ENCODE peak calls at places on chromosomes 2 and 18, in nine cellular contexts. One of them, this sample, is unnamed.

GRCh38 chr2:128536925-128537620 is 218.4 kb upstream of the HS6ST1 start:
- DNase-seq in GM23338: peak; percentile 64
- DNase-seq in PC-3: peak; percentile 71
- DNase-seq in OCI-LY7: no peak
- DNase-seq in IMR-90: peak; percentile 99
- DNase-seq in DND-41: peak; percentile 47
- DNase-seq in K562: peak; percentile 13
- DNase-seq in H9: peak; percentile 74
- DNase-seq in fibroblast of lung: peak; percentile 98
- DNase-seq in this sample: peak; percentile 94

GRCh38 chr2:32005371-32005976 is 5.3 kb downstream of the MEMO1 start:
- DNase-seq in OCI-LY7: no peak
- DNase-seq in PC-3: peak; percentile 34
- DNase-seq in GM23338: no peak
- DNase-seq in DND-41: no peak
- DNase-seq in H9: no peak
- DNase-seq in fibroblast of lung: no peak
- DNase-seq in K562: no peak
- DNase-seq in IMR-90: no peak
- DNase-seq in this sample: no peak

GRCh38 chr18:33579147-33579867 is 1.3 kb downstream of the ASXL3 start:
- DNase-seq in K562: no peak
- DNase-seq in PC-3: no peak
- DNase-seq in fibroblast of lung: peak; percentile 23
- DNase-seq in H9: no peak
- DNase-seq in OCI-LY7: peak; percentile 9
- DNase-seq in DND-41: no peak
- DNase-seq in GM23338: peak; percentile 46
- DNase-seq in IMR-90: no peak
- DNase-seq in this sample: no peak

GRCh38 chr2:1727796-1728474 is 16.4 kb downstream of the PXDN start:
- DNase-seq in IMR-90: no peak
- DNase-seq in PC-3: no peak
- DNase-seq in GM23338: no peak
- DNase-seq in OCI-LY7: no peak
- DNase-seq in fibroblast of lung: no peak
- DNase-seq in DND-41: no peak
- DNase-seq in H9: no peak
- DNase-seq in K562: no peak
- DNase-seq in this sample: no peak

GRCh38 chr2:8587920-8588830 is 93.7 kb upstream of the ID2 start:
- DNase-seq in PC-3: no peak
- DNase-seq in GM23338: no peak
- DNase-seq in DND-41: no peak
- DNase-seq in fibroblast of lung: no peak
- DNase-seq in OCI-LY7: no peak
- DNase-seq in IMR-90: no peak
- DNase-seq in K562: no peak
- DNase-seq in H9: no peak
- DNase-seq in this sample: no peak

GRCh38 chr2:147214900-147215299 is 629.9 kb upstream of the ACVR2A start:
- DNase-seq in fibroblast of lung: peak; percentile 29
- DNase-seq in OCI-LY7: no peak
- DNase-seq in DND-41: no peak
- DNase-seq in K562: no peak
- DNase-seq in PC-3: no peak
- DNase-seq in GM23338: no peak
- DNase-seq in IMR-90: no peak
- DNase-seq in H9: no peak
- DNase-seq in this sample: no peak

GRCh38 chr18:3151379-3152264 is 68.1 kb downstream of the MYOM1 start:
- DNase-seq in PC-3: peak; percentile 59
- DNase-seq in GM23338: peak; percentile 82
- DNase-seq in fibroblast of lung: peak; percentile 20
- DNase-seq in K562: peak; percentile 62
- DNase-seq in OCI-LY7: peak; percentile 59
- DNase-seq in IMR-90: peak; percentile 52
- DNase-seq in DND-41: no peak
- DNase-seq in H9: no peak
- DNase-seq in this sample: peak; percentile 62

GRCh38 chr2:144382848-144383247 is 137.1 kb downstream of the ZEB2 start:
- DNase-seq in H9: no peak
- DNase-seq in OCI-LY7: peak; percentile 18
- DNase-seq in DND-41: peak; percentile 47
- DNase-seq in fibroblast of lung: peak; percentile 41
- DNase-seq in PC-3: no peak
- DNase-seq in GM23338: no peak
- DNase-seq in IMR-90: no peak
- DNase-seq in K562: no peak
- DNase-seq in this sample: no peak

GRCh38 chr2:47070920-47071824 is 83.9 kb downstream of the STPG4 start:
- DNase-seq in H9: no peak
- DNase-seq in K562: no peak
- DNase-seq in DND-41: no peak
- DNase-seq in fibroblast of lung: peak; percentile 97
- DNase-seq in IMR-90: peak; percentile 91
- DNase-seq in PC-3: peak; percentile 77
- DNase-seq in OCI-LY7: peak; percentile 15
- DNase-seq in GM23338: no peak
- DNase-seq in this sample: peak; percentile 89

GRCh38 chr2:168060956-168061750 is 186.2 kb downstream of the STK39 start:
- DNase-seq in IMR-90: peak; percentile 67
- DNase-seq in fibroblast of lung: peak; percentile 37
- DNase-seq in GM23338: no peak
- DNase-seq in K562: no peak
- DNase-seq in H9: no peak
- DNase-seq in OCI-LY7: no peak
- DNase-seq in DND-41: no peak
- DNase-seq in PC-3: peak; percentile 36
- DNase-seq in this sample: peak; percentile 62

GRCh38 chr18:12904012-12904516 is 20.0 kb upstream of the PTPN2 start:
- DNase-seq in fibroblast of lung: peak; percentile 20
- DNase-seq in K562: peak; percentile 50
- DNase-seq in H9: no peak
- DNase-seq in DND-41: peak; percentile 82
- DNase-seq in PC-3: no peak
- DNase-seq in OCI-LY7: no peak
- DNase-seq in GM23338: no peak
- DNase-seq in IMR-90: no peak
- DNase-seq in this sample: no peak

GRCh38 chr18:23701017-23701416 is 11.8 kb downstream of the LAMA3 start:
- DNase-seq in OCI-LY7: peak; percentile 6
- DNase-seq in IMR-90: no peak
- DNase-seq in DND-41: no peak
- DNase-seq in fibroblast of lung: no peak
- DNase-seq in K562: no peak
- DNase-seq in PC-3: no peak
- DNase-seq in GM23338: no peak
- DNase-seq in H9: no peak
- DNase-seq in this sample: no peak

GRCh38 chr2:128584296-128584900 is 265.7 kb upstream of the HS6ST1 start:
- DNase-seq in PC-3: no peak
- DNase-seq in fibroblast of lung: peak; percentile 77
- DNase-seq in K562: no peak
- DNase-seq in DND-41: no peak
- DNase-seq in OCI-LY7: no peak
- DNase-seq in H9: no peak
- DNase-seq in IMR-90: peak; percentile 95
- DNase-seq in GM23338: no peak
- DNase-seq in this sample: peak; percentile 84

GRCh38 chr2:121355488-121355887 is 70.5 kb upstream of the TFCP2L1 start:
- DNase-seq in PC-3: peak; percentile 53
- DNase-seq in IMR-90: no peak
- DNase-seq in GM23338: no peak
- DNase-seq in K562: no peak
- DNase-seq in H9: no peak
- DNase-seq in OCI-LY7: no peak
- DNase-seq in fibroblast of lung: no peak
- DNase-seq in DND-41: no peak
- DNase-seq in this sample: no peak

GRCh38 chr2:139296672-139297209 is 516.6 kb upstream of the NXPH2 start:
- DNase-seq in OCI-LY7: no peak
- DNase-seq in K562: no peak
- DNase-seq in fibroblast of lung: no peak
- DNase-seq in PC-3: peak; percentile 33
- DNase-seq in IMR-90: no peak
- DNase-seq in H9: no peak
- DNase-seq in DND-41: no peak
- DNase-seq in GM23338: no peak
- DNase-seq in this sample: no peak

GRCh38 chr2:159044804-159045286 is 76.4 kb downstream of the TANC1 start:
- DNase-seq in DND-41: no peak
- DNase-seq in OCI-LY7: no peak
- DNase-seq in fibroblast of lung: peak; percentile 62
- DNase-seq in GM23338: peak; percentile 24
- DNase-seq in K562: no peak
- DNase-seq in H9: no peak
- DNase-seq in IMR-90: no peak
- DNase-seq in PC-3: peak; percentile 41
- DNase-seq in this sample: peak; percentile 47

GRCh38 chr2:219490600-219491130 is 8.0 kb upstream of the GMPPA start:
- DNase-seq in GM23338: no peak
- DNase-seq in H9: no peak
- DNase-seq in OCI-LY7: no peak
- DNase-seq in K562: no peak
- DNase-seq in IMR-90: no peak
- DNase-seq in PC-3: no peak
- DNase-seq in DND-41: no peak
- DNase-seq in fibroblast of lung: no peak
- DNase-seq in this sample: no peak

GRCh38 chr2:196131384-196131861 is 40.0 kb downstream of the STK17B start:
- DNase-seq in H9: peak; percentile 64
- DNase-seq in PC-3: peak; percentile 71
- DNase-seq in DND-41: peak; percentile 72
- DNase-seq in OCI-LY7: peak; percentile 86
- DNase-seq in K562: peak; percentile 42
- DNase-seq in fibroblast of lung: peak; percentile 25
- DNase-seq in IMR-90: peak; percentile 44
- DNase-seq in GM23338: peak; percentile 81
- DNase-seq in this sample: peak; percentile 45

GRCh38 chr18:55402731-55403405 is 185.1 kb downstream of the TCF4 start:
- DNase-seq in GM23338: no peak
- DNase-seq in H9: no peak
- DNase-seq in K562: no peak
- DNase-seq in PC-3: no peak
- DNase-seq in fibroblast of lung: peak; percentile 38
- DNase-seq in DND-41: no peak
- DNase-seq in IMR-90: no peak
- DNase-seq in OCI-LY7: no peak
- DNase-seq in this sample: peak; percentile 63

DNA sequence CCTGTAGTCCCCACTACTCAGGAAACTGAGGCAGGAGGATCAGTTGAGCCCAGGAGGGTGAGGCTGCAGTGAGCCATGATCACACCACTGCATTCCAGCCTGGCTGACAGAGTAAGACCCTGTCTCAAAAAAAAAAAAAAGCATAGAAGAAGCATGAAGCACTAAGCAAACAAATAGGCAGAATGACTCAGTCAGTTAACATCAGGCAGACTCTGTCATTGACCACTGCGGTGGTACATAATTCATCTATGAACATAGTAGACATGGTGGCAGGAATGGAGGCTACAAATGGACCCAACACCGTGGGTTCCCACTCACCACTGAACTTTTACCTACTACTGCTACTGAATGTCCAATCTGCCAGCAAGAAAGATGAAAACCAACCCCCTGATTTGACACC is 7.6 kb upstream of the ASXL2 start:
- DNase-seq in fibroblast of lung: peak; percentile 93
- DNase-seq in IMR-90: peak; percentile 95
- DNase-seq in K562: no peak
- DNase-seq in DND-41: no peak
- DNase-seq in H9: no peak
- DNase-seq in GM23338: no peak
- DNase-seq in PC-3: peak; percentile 89
- DNase-seq in OCI-LY7: no peak
- DNase-seq in this sample: peak; percentile 78
- H2AFZ ChIP-seq in fibroblast of lung: no peak overlapping the region
- H2AFZ ChIP-seq in IMR-90: no peak overlapping the region
- H2AFZ ChIP-seq in K562: no peak overlapping the region
- H2AFZ ChIP-seq in DND-41: no peak overlapping the region
- H2AFZ ChIP-seq in H9: no peak overlapping the region
- H2AFZ ChIP-seq in GM23338: no peak overlapping the region
- H2AFZ ChIP-seq in PC-3: no peak overlapping the region
- H2AFZ ChIP-seq in OCI-LY7: no peak overlapping the region
- H2AFZ ChIP-seq in this sample: no peak overlapping the region

DNA sequence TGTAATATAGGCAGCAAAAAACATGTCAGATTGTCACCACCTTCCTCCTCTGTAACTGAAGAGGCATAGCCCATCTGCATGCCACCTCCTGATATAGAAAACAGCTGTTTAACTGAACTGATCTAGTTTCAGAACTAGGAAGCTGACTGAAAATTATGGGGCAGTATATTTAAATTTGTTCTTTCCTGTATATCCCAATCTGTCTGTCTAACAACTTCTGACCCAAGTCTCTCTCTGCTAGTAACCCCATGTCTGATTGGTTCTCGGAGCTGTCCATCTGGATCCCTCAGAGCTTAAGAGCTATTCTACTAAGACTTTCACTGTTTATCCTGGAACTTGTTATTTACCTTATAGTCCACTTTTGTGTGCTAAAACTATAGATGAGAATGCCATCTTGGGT is 68.2 kb upstream of the SLC35G4 start:
- DNase-seq in PC-3: no peak
- DNase-seq in OCI-LY7: peak; percentile 19
- DNase-seq in GM23338: no peak
- DNase-seq in fibroblast of lung: no peak
- DNase-seq in IMR-90: peak; percentile 10
- DNase-seq in K562: no peak
- DNase-seq in DND-41: no peak
- DNase-seq in H9: no peak
- DNase-seq in this sample: no peak
- H2AFZ ChIP-seq in PC-3: no peak overlapping the region
- H2AFZ ChIP-seq in OCI-LY7: no peak overlapping the region
- H2AFZ ChIP-seq in GM23338: no peak overlapping the region
- H2AFZ ChIP-seq in fibroblast of lung: no peak overlapping the region
- H2AFZ ChIP-seq in IMR-90: no peak overlapping the region
- H2AFZ ChIP-seq in K562: no peak overlapping the region
- H2AFZ ChIP-seq in DND-41: no peak overlapping the region
- H2AFZ ChIP-seq in H9: no peak overlapping the region
- H2AFZ ChIP-seq in this sample: no peak overlapping the region

GRCh38 chr2:55119711-55120487 is 69.6 kb upstream of the RTN4 start:
- DNase-seq in IMR-90: no peak
- DNase-seq in fibroblast of lung: no peak
- DNase-seq in DND-41: no peak
- DNase-seq in PC-3: no peak
- DNase-seq in GM23338: no peak
- DNase-seq in H9: no peak
- DNase-seq in K562: no peak
- DNase-seq in OCI-LY7: no peak
- DNase-seq in this sample: peak; percentile 67
- H2AFZ ChIP-seq in IMR-90: peak overlapping the region; percentile 28
- H2AFZ ChIP-seq in fibroblast of lung: peak overlapping the region; percentile 36
- H2AFZ ChIP-seq in DND-41: no peak overlapping the region
- H2AFZ ChIP-seq in PC-3: no peak overlapping the region
- H2AFZ ChIP-seq in GM23338: peak overlapping the region; percentile 63
- H2AFZ ChIP-seq in H9: no peak overlapping the region
- H2AFZ ChIP-seq in K562: peak overlapping the region; percentile 74
- H2AFZ ChIP-seq in OCI-LY7: peak overlapping the region; percentile 83
- H2AFZ ChIP-seq in this sample: peak overlapping the region; percentile 78

DNA sequence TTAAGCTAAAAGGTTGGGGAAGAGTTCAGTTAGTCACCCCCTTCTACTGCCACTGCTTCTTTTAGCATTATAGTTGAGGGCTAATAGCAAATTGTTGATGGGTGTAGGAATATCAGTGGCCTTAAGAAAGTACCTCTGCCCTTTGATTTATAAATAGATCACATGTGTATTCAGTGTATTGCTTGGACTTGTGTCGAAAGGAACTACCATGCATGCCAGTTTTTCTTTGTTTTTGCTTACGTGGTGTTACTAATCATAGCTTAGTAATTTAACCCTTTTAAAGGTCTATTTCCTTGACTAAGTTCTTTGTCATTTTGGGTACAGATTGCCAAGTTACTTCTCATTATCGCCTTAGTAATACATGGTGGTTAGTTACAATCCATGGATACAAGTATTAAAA is 85.6 kb downstream of the MIB1 start:
- DNase-seq in DND-41: no peak
- DNase-seq in GM23338: no peak
- DNase-seq in OCI-LY7: no peak
- DNase-seq in K562: no peak
- DNase-seq in fibroblast of lung: peak; percentile 87
- DNase-seq in PC-3: peak; percentile 49
- DNase-seq in H9: no peak
- DNase-seq in IMR-90: peak; percentile 70
- DNase-seq in this sample: peak; percentile 82
- H2AFZ ChIP-seq in DND-41: no peak overlapping the region
- H2AFZ ChIP-seq in GM23338: no peak overlapping the region
- H2AFZ ChIP-seq in OCI-LY7: no peak overlapping the region
- H2AFZ ChIP-seq in K562: no peak overlapping the region
- H2AFZ ChIP-seq in fibroblast of lung: no peak overlapping the region
- H2AFZ ChIP-seq in PC-3: no peak overlapping the region
- H2AFZ ChIP-seq in H9: no peak overlapping the region
- H2AFZ ChIP-seq in IMR-90: no peak overlapping the region
- H2AFZ ChIP-seq in this sample: peak overlapping the region; percentile 37